ENCODE peak calls at places on chromosomes 16 and 17, in nine cellular contexts. M, D, J, L, P, I, W, H and Q are unnamed samples.
A peak's percentile ranks its signal among the peaks of the same experiment; 100 is the strongest.

GRCh38 chr16:640614-641013 is 1.0 kb upstream of the MCRIP2 start:
- DNase-seq in H (no peak), M (no peak), J (no peak), W (no peak), D (no peak), P (no peak), L (no peak), I (no peak), Q (no peak)

GRCh38 chr17:57442401-57442823 is 186.1 kb downstream of the MSI2 start:
- DNase-seq in L (no peak), I (no peak), M (no peak), P (no peak), D (no peak), J (no peak), H (no peak), W (no peak), Q (no peak)

GRCh38 chr16:4053663-4054479 is 62.4 kb downstream of the ADCY9 start:
- DNase-seq in W (peak; percentile 83), L (peak; percentile 76), P (peak; percentile 55), H (no peak), M (no peak), D (no peak), J (peak; percentile 47), I (no peak), Q (peak; percentile 42)

GRCh38 chr17:6641374-6641818 is 536 bp downstream of the TXNDC17 start:
- DNase-seq in I (no peak), H (peak; percentile 39), M (no peak), D (no peak), J (no peak), P (peak; percentile 33), L (no peak), W (no peak), Q (no peak)

GRCh38 chr17:32349503-32349853 is 479 bp upstream of the ZNF207 start:
- DNase-seq in L (no peak), I (no peak), M (no peak), W (no peak), J (no peak), H (no peak), D (peak; percentile 74), P (no peak), Q (no peak)

GRCh38 chr17:31494259-31495048 is 103.0 kb downstream of the RAB11FIP4 start:
- DNase-seq in I (peak; percentile 83), W (no peak), L (peak; percentile 31), M (peak; percentile 61), J (no peak), P (peak; percentile 67), H (peak; percentile 46), D (no peak), Q (no peak)

GRCh38 chr16:50848755-50849514 is 107.0 kb downstream of the CYLD start:
- DNase-seq in L (no peak), J (no peak), D (no peak), I (no peak), H (no peak), M (no peak), W (no peak), P (no peak), Q (no peak)

GRCh38 chr16:75341934-75342811 is 90.7 kb upstream of the BCAR1 start:
- DNase-seq in I (no peak), W (no peak), J (peak; percentile 99), L (no peak), D (no peak), M (no peak), H (no peak), P (peak; percentile 75), Q (no peak)

GRCh38 chr17:41486809-41487530 is 2.7 kb downstream of the KRT36 start:
- DNase-seq in M (no peak), D (peak; percentile 97), P (no peak), I (no peak), J (peak; percentile 28), L (no peak), W (no peak), H (peak; percentile 35), Q (peak; percentile 92)

GRCh38 chr16:83942074-83942473 is 11.0 kb upstream of the OSGIN1 start:
- DNase-seq in J (no peak), W (no peak), P (no peak), D (no peak), L (no peak), I (no peak), H (no peak), M (no peak), Q (no peak)

GRCh38 chr17:44210342-44211192 is 8.9 kb downstream of the UBTF start:
- DNase-seq in M (peak; percentile 90), I (peak; percentile 93), L (peak; percentile 95), D (peak; percentile 99), H (peak; percentile 94), J (peak; percentile 89), P (peak; percentile 52), W (peak; percentile 84), Q (peak; percentile 99)

GRCh38 chr17:73593249-73593965 is 50.8 kb downstream of the SDK2 start:
- DNase-seq in W (no peak), I (no peak), P (no peak), J (no peak), H (no peak), M (no peak), D (no peak), L (no peak), Q (no peak)

GRCh38 chr17:29253037-29253436 is 6.4 kb downstream of the CRYBA1 start:
- DNase-seq in P (no peak), H (no peak), W (no peak), I (no peak), J (no peak), L (no peak), D (no peak), M (no peak), Q (no peak)

GRCh38 chr17:29256116-29256515 is 9.5 kb downstream of the CRYBA1 start:
- DNase-seq in H (no peak), I (no peak), L (no peak), D (no peak), W (no peak), J (peak; percentile 25), M (no peak), P (no peak), Q (no peak)

GRCh38 chr17:29251969-29252866 is 5.6 kb downstream of the CRYBA1 start:
- DNase-seq in L (no peak), I (no peak), D (no peak), W (no peak), M (no peak), J (peak; percentile 51), H (peak; percentile 55), P (no peak), Q (no peak)

GRCh38 chr17:29256735-29257466 is 10.2 kb downstream of the CRYBA1 start:
- DNase-seq in J (no peak), L (no peak), P (peak; percentile 11), M (no peak), H (no peak), D (no peak), I (no peak), W (no peak), Q (no peak)

DNA sequence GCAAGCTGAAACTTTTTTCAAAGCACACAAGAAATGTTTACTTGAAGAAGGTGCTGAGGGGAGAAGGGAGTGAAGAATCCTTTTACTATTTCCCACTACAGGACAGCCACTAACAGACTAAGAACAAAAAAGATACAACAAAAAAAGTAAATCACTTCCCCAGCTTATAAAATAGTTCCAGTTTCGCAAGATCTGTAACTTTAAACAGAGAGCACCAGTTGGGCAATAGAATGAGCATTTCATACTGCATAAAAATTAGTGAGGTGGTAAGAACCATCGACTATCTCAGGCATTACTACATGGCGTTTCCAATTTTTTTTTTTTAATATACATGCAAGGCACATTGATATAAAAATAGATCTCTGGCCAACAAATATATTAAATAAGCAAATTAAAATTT is 11.1 kb downstream of the CRYBA1 start:
- DNase-seq in P (peak; percentile 14), L (no peak), H (no peak), D (no peak), J (no peak), I (no peak), W (no peak), M (no peak), Q (no peak)
- H3K4me1 ChIP-seq in P (peaks cover 18% of the 10 kb centered on the region), L (peaks cover 53% of the 10 kb centered on the region), H (no peaks in the 10 kb centered on the region), D (no peaks in the 10 kb centered on the region), J (peaks cover 29% of the 10 kb centered on the region), I (peaks cover 5% of the 10 kb centered on the region), W (peaks cover 46% of the 10 kb centered on the region), M (no peaks in the 10 kb centered on the region), Q (peaks cover 30% of the 10 kb centered on the region)

GRCh38 chr16:2090819-2091721 is 43.3 kb downstream of the TSC2 start:
- DNase-seq in J (peak; percentile 77), D (peak; percentile 97), L (no peak), H (peak; percentile 57), W (no peak), P (no peak), I (no peak), M (no peak), Q (peak; percentile 92)
- H3K4me3 ChIP-seq in J (peak overlapping the region; percentile 24), D (peak overlapping the region; percentile 75), L (no peak overlapping the region), H (no peak overlapping the region), W (no peak overlapping the region), P (no peak overlapping the region), I (no peak overlapping the region), M (no peak overlapping the region), Q (no peak overlapping the region)

GRCh38 chr16:29962344-29962994 is 590 bp downstream of the TMEM219 start:
- DNase-seq in H (no peak), P (peak; percentile 22), J (peak; percentile 59), L (no peak), W (peak; percentile 29), I (no peak), D (no peak), M (no peak), Q (no peak)
- H3K27ac ChIP-seq in H (no peak overlapping the region), P (peak overlapping the region; percentile 50), J (peak overlapping the region; percentile 70), L (peak overlapping the region; percentile 98), W (peak overlapping the region; percentile 91), I (peak overlapping the region; percentile 86), D (no peak overlapping the region), M (peak overlapping the region; percentile 75), Q (peak overlapping the region; percentile 93)

GRCh38 chr16:89386337-89386736 is 104.0 kb downstream of the ANKRD11 start:
- DNase-seq in D (no peak), J (no peak), M (no peak), H (no peak), L (no peak), W (no peak), P (no peak), I (no peak), Q (no peak)

GRCh38 chr16:89381788-89382187 is 108.6 kb downstream of the ANKRD11 start:
- DNase-seq in M (no peak), P (no peak), I (no peak), D (no peak), L (no peak), H (no peak), J (no peak), W (no peak), Q (no peak)

GRCh38 chr16:89383095-89384003 is 107.0 kb downstream of the ANKRD11 start:
- DNase-seq in J (peak; percentile 72), H (no peak), W (no peak), I (no peak), P (peak; percentile 74), L (no peak), M (no peak), D (peak; percentile 81), Q (peak; percentile 53)

GRCh38 chr16:89385712-89386111 is 104.6 kb downstream of the ANKRD11 start:
- DNase-seq in J (no peak), L (no peak), H (no peak), I (no peak), P (no peak), W (no peak), D (no peak), M (no peak), Q (no peak)

DNA sequence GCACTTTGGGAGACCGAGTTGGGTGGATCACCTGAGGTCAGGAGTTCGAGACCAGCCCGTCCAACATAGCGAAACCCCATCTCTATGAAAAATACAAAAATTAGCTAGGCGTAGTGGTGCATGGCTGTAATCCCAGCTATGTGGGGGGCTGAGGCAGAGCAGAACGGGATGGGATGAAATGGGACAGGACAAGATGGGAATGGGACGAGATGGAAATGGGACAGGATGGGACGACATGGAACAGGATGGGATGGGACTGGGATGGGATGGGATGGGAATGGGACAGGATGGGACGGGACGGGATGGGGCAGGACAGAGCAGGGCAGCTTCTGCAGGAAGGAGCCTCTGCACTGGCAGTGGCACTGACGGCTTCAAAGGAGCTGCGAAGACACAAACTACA is 106.1 kb downstream of the ANKRD11 start:
- DNase-seq in I (no peak), L (no peak), M (no peak), W (no peak), J (no peak), H (no peak), P (no peak), D (no peak), Q (no peak)
- H3K4me1 ChIP-seq in I (peaks cover 92% of the 10 kb centered on the region), L (peaks cover 64% of the 10 kb centered on the region), M (peaks cover 79% of the 10 kb centered on the region), W (peaks cover 65% of the 10 kb centered on the region), J (peaks cover 13% of the 10 kb centered on the region), H (peaks cover 30% of the 10 kb centered on the region), P (peaks cover 29% of the 10 kb centered on the region), D (peaks cover 13% of the 10 kb centered on the region), Q (peaks cover 69% of the 10 kb centered on the region)